ENCODE peak calls at places on chromosomes 4 and X, in ten cellular contexts. W, O, E, A, X, I, N, P, T and Z are unnamed samples.

GRCh38 chr4:157196050-157196449 is 24.5 kb upstream of the GRIA2 start:
- DNase-seq in N (no peak), O (no peak), A (no peak), X (no peak), P (no peak), T (no peak), W (no peak), I (no peak), E (no peak), Z (no peak)

GRCh38 chrX:48541140-48541814 is 1.8 kb downstream of the TBC1D25 start:
- DNase-seq in I (no peak), N (no peak), W (peak), T (peak), O (no peak), A (no peak), X (no peak), E (peak), P (no peak), Z (no peak)

GRCh38 chr4:35934370-35934981 is 309.8 kb downstream of the ARAP2 start:
- DNase-seq in I (no peak), T (peak), W (no peak), X (no peak), N (peak), E (no peak), A (no peak), O (peak), P (peak), Z (peak)

GRCh38 chrX:23505531-23506303 is 161.6 kb upstream of the PRDX4 start:
- DNase-seq in T (no peak), N (no peak), W (no peak), P (no peak), I (no peak), E (no peak), O (no peak), A (no peak), X (no peak), Z (no peak)

GRCh38 chr4:30269850-30270249 is 450.3 kb upstream of the PCDH7 start:
- DNase-seq in W (no peak), P (no peak), X (no peak), T (no peak), I (no peak), O (no peak), E (no peak), N (peak), A (no peak), Z (peak)

GRCh38 chr4:145099653-145100052 is 1.5 kb downstream of the ABCE1 start:
- DNase-seq in N (no peak), P (no peak), E (no peak), T (peak), A (no peak), X (no peak), O (no peak), I (no peak), W (no peak), Z (no peak)

GRCh38 chr4:155679343-155679742 is 12.7 kb downstream of the GUCY1A1 start:
- DNase-seq in I (no peak), T (no peak), A (no peak), P (no peak), W (peak), N (peak), O (no peak), E (no peak), X (no peak), Z (peak)

GRCh38 chr4:46505131-46505530 is 115.2 kb upstream of the GABRA2 start:
- DNase-seq in I (no peak), P (no peak), T (no peak), A (no peak), X (no peak), W (no peak), N (no peak), O (no peak), E (no peak), Z (no peak)

GRCh38 chrX:97524997-97525396 is 641.3 kb downstream of the RPA4 start:
- DNase-seq in X (no peak), W (no peak), T (no peak), O (no peak), E (no peak), I (no peak), N (no peak), A (no peak), P (peak), Z (no peak)

GRCh38 chrX:39875834-39876625 is 221.7 kb downstream of the BCOR start:
- DNase-seq in I (no peak), X (no peak), A (no peak), T (no peak), P (no peak), E (no peak), W (no peak), O (no peak), N (no peak), Z (no peak)

GRCh38 chr4:84698962-84699671 is 116.2 kb downstream of the CDS1 start:
- DNase-seq in A (no peak), N (no peak), X (no peak), I (no peak), T (peak), W (no peak), P (no peak), O (no peak), E (no peak), Z (no peak)

GRCh38 chr4:23504094-23504493 is 385.8 kb downstream of the PPARGC1A start:
- DNase-seq in P (no peak), X (no peak), E (no peak), I (no peak), A (no peak), N (no peak), W (no peak), O (no peak), T (no peak), Z (no peak)

GRCh38 chr4:53196872-53197759 is 168.7 kb downstream of the SCFD2 start:
- DNase-seq in I (no peak), A (no peak), T (peak), E (no peak), N (peak), O (no peak), X (no peak), W (no peak), P (peak), Z (peak)

GRCh38 chrX:70436380-70436779 is 8.3 kb upstream of the DLG3 start:
- DNase-seq in I (no peak), E (no peak), P (no peak), X (no peak), A (no peak), W (no peak), T (no peak), O (no peak), N (no peak), Z (peak)

GRCh38 chr4:98030059-98030458 is 113.2 kb downstream of the STPG2 start:
- DNase-seq in N (no peak), T (no peak), P (no peak), I (no peak), X (no peak), E (no peak), O (no peak), A (no peak), W (no peak), Z (no peak)

GRCh38 chr4:54661686-54662085 is 3.9 kb downstream of the KIT start:
- DNase-seq in N (peak), E (no peak), X (no peak), T (no peak), O (peak), P (peak), I (no peak), W (no peak), A (no peak), Z (peak)

GRCh38 chrX:126770179-126770578 is 49.4 kb upstream of the PRR32 start:
- DNase-seq in P (no peak), I (no peak), A (no peak), W (no peak), E (no peak), X (no peak), O (no peak), N (no peak), T (peak), Z (no peak)

GRCh38 chrX:46770006-46770816 is 11.3 kb upstream of the SLC9A7 start:
- DNase-seq in T (no peak), N (peak), I (no peak), W (no peak), P (peak), A (no peak), X (no peak), O (no peak), E (no peak), Z (peak)

GRCh38 chrX:143873343-143873742 is 10.5 kb upstream of the UBE2NL start:
- DNase-seq in E (no peak), T (no peak), O (no peak), N (peak), W (no peak), I (no peak), P (peak), X (no peak), A (no peak), Z (no peak)

GRCh38 chr4:100462206-100462605 is 55.6 kb downstream of the EMCN start:
- DNase-seq in A (no peak), I (no peak), E (no peak), P (peak), N (peak), X (no peak), W (no peak), T (no peak), O (no peak), Z (no peak)

GRCh38 chrX:115040417-115040816 is 23.0 kb upstream of the IL13RA2 start:
- DNase-seq in P (no peak), X (no peak), I (no peak), E (no peak), O (no peak), N (no peak), A (no peak), W (no peak), T (no peak), Z (no peak)

GRCh38 chr4:52091811-52092210 is 40.7 kb downstream of the SPATA18 start:
- DNase-seq in E (no peak), I (no peak), A (no peak), O (no peak), T (no peak), N (no peak), X (no peak), P (peak), W (no peak), Z (peak)

GRCh38 chr4:76969493-76969892 is 19.9 kb downstream of the SEPTIN11 start:
- DNase-seq in W (no peak), E (no peak), A (no peak), I (no peak), X (no peak), O (no peak), T (no peak), P (no peak), N (no peak), Z (no peak)

GRCh38 chrX:70755850-70756249 is 152.7 kb downstream of the TEX11 start:
- DNase-seq in P (no peak), A (peak), I (peak), O (no peak), W (no peak), N (no peak), E (no peak), X (no peak), T (no peak), Z (no peak)

GRCh38 chr4:54400802-54401201 is 171.7 kb downstream of the PDGFRA start:
- DNase-seq in I (no peak), E (no peak), A (no peak), T (peak), X (no peak), W (no peak), O (peak), N (peak), P (peak), Z (peak)

GRCh38 chr4:80112236-80112635 is 39.2 kb upstream of the ANTXR2 start:
- DNase-seq in X (no peak), A (no peak), P (no peak), W (peak), O (peak), I (no peak), T (no peak), N (no peak), E (no peak), Z (peak)

GRCh38 chr4:992297-993110 is 700 bp downstream of the SLC26A1 start:
- DNase-seq in A (no peak), E (no peak), X (no peak), W (no peak), P (no peak), N (peak), T (no peak), O (no peak), I (no peak), Z (peak)

GRCh38 chr4:3369781-3370660 is 71.7 kb upstream of the HGFAC start:
- DNase-seq in O (peak), A (no peak), N (peak), E (no peak), W (peak), T (peak), P (peak), X (peak), I (peak), Z (peak)

GRCh38 chr4:3563403-3563802 is 31.2 kb upstream of the LRPAP1 start:
- DNase-seq in X (no peak), P (no peak), T (no peak), I (no peak), O (no peak), A (no peak), E (no peak), W (no peak), N (no peak), Z (no peak)

GRCh38 chr4:169885893-169886292 is 128.1 kb upstream of the HPF1 start:
- DNase-seq in A (no peak), P (no peak), O (no peak), E (no peak), I (no peak), W (no peak), T (no peak), X (no peak), N (no peak), Z (no peak)

GRCh38 chrX:140180585-140180984 is 215.3 kb upstream of the CXorf66 start:
- DNase-seq in E (no peak), T (no peak), A (no peak), X (no peak), O (no peak), P (peak), W (no peak), N (peak), I (no peak), Z (peak)

GRCh38 chr4:156790866-156791265 is 180.7 kb downstream of the PDGFC start:
- DNase-seq in T (no peak), N (peak), W (no peak), X (no peak), E (no peak), I (no peak), O (no peak), A (no peak), P (peak), Z (peak)

GRCh38 chrX:21800344-21800770 is 39.1 kb upstream of the MBTPS2 start:
- DNase-seq in P (peak), O (no peak), N (peak), T (no peak), E (no peak), X (no peak), I (no peak), W (no peak), A (no peak), Z (peak)

GRCh38 chr4:1806223-1806564 is 13.1 kb downstream of the FGFR3 start:
- DNase-seq in P (no peak), N (no peak), I (no peak), T (no peak), A (no peak), O (no peak), X (no peak), W (no peak), E (no peak), Z (no peak)

GRCh38 chrX:121301822-121302221 is 254.4 kb downstream of the GLUD2 start:
- DNase-seq in N (no peak), E (no peak), W (no peak), I (no peak), A (no peak), O (no peak), X (no peak), T (no peak), P (no peak), Z (no peak)

GRCh38 chr4:40576651-40577480 is 52.8 kb downstream of the RBM47 start:
- DNase-seq in A (no peak), X (no peak), N (peak), T (peak), W (peak), O (peak), P (peak), I (no peak), E (no peak), Z (peak)

GRCh38 chrX:150913511-150913910 is 15.0 kb upstream of the CD99L2 start:
- DNase-seq in A (no peak), E (no peak), I (no peak), P (peak), W (no peak), X (no peak), O (no peak), N (no peak), T (peak), Z (peak)

GRCh38 chrX:151699746-151700145 is 4.5 kb downstream of the PRRG3 start:
- DNase-seq in W (no peak), P (no peak), A (no peak), E (no peak), O (no peak), T (no peak), N (no peak), I (no peak), X (no peak), Z (no peak)

GRCh38 chrX:16970977-16971376 is 24.5 kb downstream of the REPS2 start:
- DNase-seq in P (peak), I (no peak), X (no peak), O (no peak), A (no peak), W (no peak), E (no peak), T (peak), N (peak), Z (peak)